ENCODE peak calls at places on chromosomes 12 and 14, in nine cellular contexts. One of them, this sample, is unnamed.

GRCh38 chr12:55847033-55847432 is 4.3 kb upstream of the MMP19 start:
- DNase-seq in HCT116: no peak
- DNase-seq in WERI-Rb-1: no peak
- DNase-seq in AG09309: peak
- DNase-seq in tibial artery: peak
- DNase-seq in adipocyte: peak
- DNase-seq in fibroblast of lung: peak
- DNase-seq in mesendoderm: no peak
- DNase-seq in transverse colon: no peak
- DNase-seq in this sample: peak

GRCh38 chr12:12449533-12450025 is 92.7 kb downstream of the BORCS5 start:
- DNase-seq in HCT116: no peak
- DNase-seq in tibial artery: no peak
- DNase-seq in transverse colon: no peak
- DNase-seq in AG09309: no peak
- DNase-seq in mesendoderm: no peak
- DNase-seq in fibroblast of lung: peak
- DNase-seq in adipocyte: no peak
- DNase-seq in WERI-Rb-1: no peak
- DNase-seq in this sample: no peak

GRCh38 chr14:78697341-78697740 is 527.2 kb downstream of the NRXN3 start:
- DNase-seq in transverse colon: no peak
- DNase-seq in adipocyte: peak
- DNase-seq in HCT116: peak
- DNase-seq in AG09309: no peak
- DNase-seq in tibial artery: no peak
- DNase-seq in WERI-Rb-1: no peak
- DNase-seq in mesendoderm: peak
- DNase-seq in fibroblast of lung: peak
- DNase-seq in this sample: peak

GRCh38 chr14:52025952-52026510 is 36.7 kb downstream of the RTRAF start:
- DNase-seq in HCT116: no peak
- DNase-seq in mesendoderm: no peak
- DNase-seq in fibroblast of lung: no peak
- DNase-seq in transverse colon: no peak
- DNase-seq in tibial artery: no peak
- DNase-seq in AG09309: no peak
- DNase-seq in WERI-Rb-1: no peak
- DNase-seq in adipocyte: no peak
- DNase-seq in this sample: no peak

GRCh38 chr12:45268672-45269406 is 52.9 kb downstream of the ANO6 start:
- DNase-seq in transverse colon: peak
- DNase-seq in fibroblast of lung: peak
- DNase-seq in AG09309: peak
- DNase-seq in adipocyte: peak
- DNase-seq in mesendoderm: peak
- DNase-seq in WERI-Rb-1: peak
- DNase-seq in HCT116: peak
- DNase-seq in tibial artery: peak
- DNase-seq in this sample: peak

GRCh38 chr14:94575730-94576585 is 5.3 kb upstream of the SERPINA5 start:
- DNase-seq in HCT116: no peak
- DNase-seq in mesendoderm: no peak
- DNase-seq in AG09309: no peak
- DNase-seq in WERI-Rb-1: no peak
- DNase-seq in tibial artery: peak
- DNase-seq in transverse colon: no peak
- DNase-seq in adipocyte: no peak
- DNase-seq in fibroblast of lung: no peak
- DNase-seq in this sample: peak

GRCh38 chr14:65170768-65171251 is 68.5 kb upstream of the MAX start:
- DNase-seq in AG09309: peak
- DNase-seq in transverse colon: peak
- DNase-seq in tibial artery: no peak
- DNase-seq in adipocyte: peak
- DNase-seq in mesendoderm: peak
- DNase-seq in HCT116: no peak
- DNase-seq in fibroblast of lung: peak
- DNase-seq in WERI-Rb-1: peak
- DNase-seq in this sample: peak

GRCh38 chr12:71399197-71399596 is 40.4 kb upstream of the LGR5 start:
- DNase-seq in mesendoderm: peak
- DNase-seq in tibial artery: no peak
- DNase-seq in HCT116: no peak
- DNase-seq in adipocyte: no peak
- DNase-seq in transverse colon: no peak
- DNase-seq in fibroblast of lung: no peak
- DNase-seq in WERI-Rb-1: no peak
- DNase-seq in AG09309: no peak
- DNase-seq in this sample: peak

GRCh38 chr14:52313493-52313881 is 625 bp upstream of the PTGER2 start:
- DNase-seq in transverse colon: no peak
- DNase-seq in AG09309: no peak
- DNase-seq in tibial artery: no peak
- DNase-seq in WERI-Rb-1: no peak
- DNase-seq in HCT116: no peak
- DNase-seq in fibroblast of lung: peak
- DNase-seq in adipocyte: no peak
- DNase-seq in mesendoderm: no peak
- DNase-seq in this sample: peak

GRCh38 chr12:130336723-130337475 is 788 bp upstream of the PIWIL1 start:
- DNase-seq in HCT116: no peak
- DNase-seq in WERI-Rb-1: no peak
- DNase-seq in fibroblast of lung: no peak
- DNase-seq in AG09309: no peak
- DNase-seq in adipocyte: no peak
- DNase-seq in transverse colon: peak
- DNase-seq in mesendoderm: no peak
- DNase-seq in tibial artery: no peak
- DNase-seq in this sample: no peak

GRCh38 chr12:109580684-109581333 is 7.2 kb downstream of the MVK start:
- DNase-seq in transverse colon: no peak
- DNase-seq in HCT116: no peak
- DNase-seq in AG09309: no peak
- DNase-seq in fibroblast of lung: no peak
- DNase-seq in WERI-Rb-1: no peak
- DNase-seq in adipocyte: no peak
- DNase-seq in tibial artery: no peak
- DNase-seq in mesendoderm: no peak
- DNase-seq in this sample: no peak

GRCh38 chr14:31932675-31933074 is 144.4 kb upstream of the ARHGAP5 start:
- DNase-seq in adipocyte: no peak
- DNase-seq in mesendoderm: peak
- DNase-seq in transverse colon: no peak
- DNase-seq in WERI-Rb-1: no peak
- DNase-seq in AG09309: no peak
- DNase-seq in HCT116: no peak
- DNase-seq in fibroblast of lung: no peak
- DNase-seq in tibial artery: no peak
- DNase-seq in this sample: no peak

GRCh38 chr14:54839681-54840080 is 62.9 kb downstream of the GCH1 start:
- DNase-seq in WERI-Rb-1: no peak
- DNase-seq in AG09309: no peak
- DNase-seq in HCT116: no peak
- DNase-seq in fibroblast of lung: peak
- DNase-seq in tibial artery: peak
- DNase-seq in adipocyte: peak
- DNase-seq in transverse colon: no peak
- DNase-seq in mesendoderm: no peak
- DNase-seq in this sample: peak

GRCh38 chr12:122880668-122881067 is 15.3 kb downstream of the VPS37B start:
- DNase-seq in transverse colon: no peak
- DNase-seq in HCT116: no peak
- DNase-seq in adipocyte: no peak
- DNase-seq in WERI-Rb-1: peak
- DNase-seq in fibroblast of lung: peak
- DNase-seq in tibial artery: no peak
- DNase-seq in AG09309: no peak
- DNase-seq in mesendoderm: peak
- DNase-seq in this sample: peak

GRCh38 chr12:113339540-113339939 is 4.6 kb upstream of the SLC8B1 start:
- DNase-seq in WERI-Rb-1: no peak
- DNase-seq in transverse colon: no peak
- DNase-seq in adipocyte: no peak
- DNase-seq in fibroblast of lung: no peak
- DNase-seq in HCT116: no peak
- DNase-seq in tibial artery: no peak
- DNase-seq in mesendoderm: no peak
- DNase-seq in AG09309: no peak
- DNase-seq in this sample: no peak
- H3K4me3 ChIP-seq in WERI-Rb-1: no peak
- H3K4me3 ChIP-seq in transverse colon: no peak
- H3K4me3 ChIP-seq in adipocyte: no peak
- H3K4me3 ChIP-seq in fibroblast of lung: no peak
- H3K4me3 ChIP-seq in HCT116: no peak
- H3K4me3 ChIP-seq in tibial artery: no peak
- H3K4me3 ChIP-seq in mesendoderm: no peak
- H3K4me3 ChIP-seq in AG09309: no peak
- H3K4me3 ChIP-seq in this sample: no peak

DNA sequence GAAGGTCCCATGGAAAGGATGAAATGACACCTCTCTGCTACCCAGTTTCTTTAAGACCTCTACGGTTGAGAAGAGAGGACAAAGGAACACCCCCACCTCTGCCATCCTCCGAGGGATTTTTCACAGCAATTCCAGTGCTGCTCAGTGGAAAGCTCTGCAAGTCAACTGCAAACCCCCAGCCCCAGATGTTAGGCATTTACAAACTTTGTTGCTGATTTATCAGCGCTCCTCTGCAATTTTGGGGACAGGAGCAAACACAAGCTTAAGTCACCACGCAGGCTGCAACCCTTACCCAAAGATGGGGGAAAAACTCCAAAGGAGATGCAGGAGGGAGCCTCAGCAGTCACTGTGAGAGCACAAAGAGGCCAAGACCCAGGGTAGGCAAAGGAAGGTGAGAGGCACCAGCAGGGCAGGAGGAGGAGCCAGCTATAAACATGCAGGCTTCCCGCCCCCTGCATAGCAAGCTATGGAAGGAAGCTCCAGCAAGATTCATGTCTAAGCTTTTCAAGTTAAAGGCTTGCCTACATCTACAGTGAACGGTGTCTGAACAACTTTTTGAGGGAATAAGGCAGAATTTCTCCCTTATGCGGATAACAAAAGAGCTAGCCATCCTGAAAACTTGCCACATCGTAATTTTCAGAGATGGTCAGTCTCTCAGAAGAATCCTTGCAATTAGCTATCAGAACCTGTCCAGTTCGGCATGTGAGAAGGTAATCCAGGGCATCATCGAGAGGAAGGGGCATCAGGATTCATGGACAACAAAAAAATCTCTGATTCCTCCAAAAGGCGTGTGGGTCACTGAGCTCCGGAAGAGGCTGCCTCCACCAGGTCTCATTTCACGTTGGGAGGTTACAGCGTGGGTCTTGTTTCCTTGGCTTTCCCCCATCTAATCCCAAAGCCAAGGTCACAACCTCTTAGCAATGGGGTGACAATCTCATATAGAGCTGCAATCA is 3.9 kb downstream of the CTDSP2 start:
- DNase-seq in fibroblast of lung: no peak
- DNase-seq in transverse colon: peak
- DNase-seq in adipocyte: peak
- DNase-seq in AG09309: no peak
- DNase-seq in mesendoderm: peak
- DNase-seq in tibial artery: no peak
- DNase-seq in HCT116: no peak
- DNase-seq in WERI-Rb-1: no peak
- DNase-seq in this sample: no peak
- H3K4me3 ChIP-seq in fibroblast of lung: peak
- H3K4me3 ChIP-seq in transverse colon: no peak
- H3K4me3 ChIP-seq in adipocyte: peak
- H3K4me3 ChIP-seq in AG09309: peak
- H3K4me3 ChIP-seq in mesendoderm: no peak
- H3K4me3 ChIP-seq in tibial artery: peak
- H3K4me3 ChIP-seq in HCT116: no peak
- H3K4me3 ChIP-seq in WERI-Rb-1: no peak
- H3K4me3 ChIP-seq in this sample: peak

GRCh38 chr14:60646202-60646886 is 2.9 kb downstream of the SIX1 start:
- DNase-seq in tibial artery: no peak
- DNase-seq in AG09309: no peak
- DNase-seq in fibroblast of lung: peak
- DNase-seq in transverse colon: no peak
- DNase-seq in adipocyte: peak
- DNase-seq in mesendoderm: peak
- DNase-seq in WERI-Rb-1: no peak
- DNase-seq in HCT116: no peak
- DNase-seq in this sample: peak
- H3K4me3 ChIP-seq in tibial artery: peak
- H3K4me3 ChIP-seq in AG09309: peak
- H3K4me3 ChIP-seq in fibroblast of lung: peak
- H3K4me3 ChIP-seq in transverse colon: no peak
- H3K4me3 ChIP-seq in adipocyte: peak
- H3K4me3 ChIP-seq in mesendoderm: no peak
- H3K4me3 ChIP-seq in WERI-Rb-1: no peak
- H3K4me3 ChIP-seq in HCT116: no peak
- H3K4me3 ChIP-seq in this sample: peak

GRCh38 chr12:81083906-81084513 is 6.1 kb downstream of the ACSS3 start:
- DNase-seq in mesendoderm: no peak
- DNase-seq in tibial artery: no peak
- DNase-seq in AG09309: no peak
- DNase-seq in HCT116: no peak
- DNase-seq in adipocyte: no peak
- DNase-seq in WERI-Rb-1: no peak
- DNase-seq in transverse colon: no peak
- DNase-seq in fibroblast of lung: no peak
- DNase-seq in this sample: no peak

GRCh38 chr12:81084848-81085350 is 7.0 kb downstream of the ACSS3 start:
- DNase-seq in adipocyte: peak
- DNase-seq in transverse colon: no peak
- DNase-seq in fibroblast of lung: no peak
- DNase-seq in tibial artery: no peak
- DNase-seq in HCT116: no peak
- DNase-seq in mesendoderm: no peak
- DNase-seq in AG09309: no peak
- DNase-seq in WERI-Rb-1: no peak
- DNase-seq in this sample: peak

GRCh38 chr12:81085832-81086231 is 8.0 kb downstream of the ACSS3 start:
- DNase-seq in adipocyte: no peak
- DNase-seq in AG09309: no peak
- DNase-seq in HCT116: no peak
- DNase-seq in transverse colon: no peak
- DNase-seq in tibial artery: no peak
- DNase-seq in WERI-Rb-1: no peak
- DNase-seq in fibroblast of lung: no peak
- DNase-seq in mesendoderm: no peak
- DNase-seq in this sample: no peak

GRCh38 chr12:81088221-81088620 is 10.3 kb downstream of the ACSS3 start:
- DNase-seq in HCT116: no peak
- DNase-seq in AG09309: no peak
- DNase-seq in fibroblast of lung: no peak
- DNase-seq in mesendoderm: no peak
- DNase-seq in adipocyte: no peak
- DNase-seq in WERI-Rb-1: no peak
- DNase-seq in tibial artery: no peak
- DNase-seq in transverse colon: no peak
- DNase-seq in this sample: no peak

DNA sequence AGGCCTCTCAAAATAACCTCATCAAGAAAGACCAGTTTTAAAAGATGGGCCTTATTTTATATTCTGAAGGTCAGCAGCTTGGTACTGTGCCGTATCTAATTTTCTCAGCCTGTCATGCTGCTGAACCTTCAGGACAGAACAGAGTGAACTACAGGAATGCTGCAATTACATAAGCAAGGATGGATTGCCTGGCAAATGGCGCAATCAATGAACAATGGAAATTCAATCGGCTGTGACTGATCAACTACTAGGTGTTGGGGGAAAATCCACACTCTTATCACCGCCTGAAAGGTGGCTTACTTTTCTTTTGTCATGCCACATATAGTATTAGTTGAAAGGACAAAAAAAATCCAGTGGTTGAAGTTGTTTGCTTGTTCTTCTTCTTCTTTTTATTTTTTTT is 8.5 kb downstream of the ACSS3 start:
- DNase-seq in WERI-Rb-1: no peak
- DNase-seq in tibial artery: no peak
- DNase-seq in HCT116: no peak
- DNase-seq in AG09309: no peak
- DNase-seq in transverse colon: no peak
- DNase-seq in adipocyte: no peak
- DNase-seq in mesendoderm: peak
- DNase-seq in fibroblast of lung: no peak
- DNase-seq in this sample: no peak
- H3K4me3 ChIP-seq in WERI-Rb-1: no peak
- H3K4me3 ChIP-seq in tibial artery: no peak
- H3K4me3 ChIP-seq in HCT116: no peak
- H3K4me3 ChIP-seq in AG09309: no peak
- H3K4me3 ChIP-seq in transverse colon: no peak
- H3K4me3 ChIP-seq in adipocyte: no peak
- H3K4me3 ChIP-seq in mesendoderm: no peak
- H3K4me3 ChIP-seq in fibroblast of lung: no peak
- H3K4me3 ChIP-seq in this sample: no peak

This sample was measured in fibroblast of the aortic adventitia.